ENCODE peak calls at places on chromosomes 13 and 19, in ten cellular contexts. P, M, A, J, K, O, F, E, X and W are unnamed samples.

GRCh38 chr19:17777840-17778620 is 16.9 kb upstream of the B3GNT3 start:
- DNase-seq in P (peak; percentile 10), M (peak; percentile 69), A (peak; percentile 54), J (peak; percentile 84), K (peak; percentile 74), O (peak; percentile 93), F (peak; percentile 73), E (peak; percentile 99), X (peak; percentile 42), W (no peak)

GRCh38 chr13:98900442-98900841 is 77.4 kb downstream of the DOCK9 start:
- DNase-seq in P (no peak), M (no peak), A (no peak), J (no peak), K (no peak), O (no peak), F (no peak), E (no peak), X (no peak), W (no peak)

GRCh38 chr13:98473135-98473791 is 103.6 kb downstream of the STK24 start:
- DNase-seq in P (no peak), M (no peak), A (peak; percentile 39), J (no peak), K (no peak), O (no peak), F (no peak), E (no peak), X (no peak), W (no peak)

GRCh38 chr13:80473695-80474094 is 132.8 kb upstream of the SPRY2 start:
- DNase-seq in P (peak; percentile 18), M (peak; percentile 7), A (no peak), J (no peak), K (no peak), O (no peak), F (no peak), E (no peak), X (no peak), W (no peak)

GRCh38 chr19:1907563-1908363 is 2.6 kb downstream of the ADAT3 start:
- DNase-seq in P (no peak), M (peak; percentile 32), A (no peak), J (no peak), K (peak; percentile 78), O (no peak), F (peak; percentile 51), E (peak; percentile 51), X (no peak), W (no peak)

GRCh38 chr13:33455291-33455690 is 169.7 kb upstream of the STARD13 start:
- DNase-seq in P (no peak), M (no peak), A (no peak), J (no peak), K (no peak), O (no peak), F (no peak), E (no peak), X (no peak), W (no peak)

GRCh38 chr19:50252111-50252886 is 48.9 kb downstream of the MYH14 start:
- DNase-seq in P (no peak), M (peak; percentile 30), A (no peak), J (peak; percentile 27), K (no peak), O (peak; percentile 87), F (no peak), E (peak; percentile 90), X (no peak), W (no peak)

GRCh38 chr13:79389031-79389430 is 17.0 kb downstream of the RBM26 start:
- DNase-seq in P (no peak), M (no peak), A (no peak), J (no peak), K (no peak), O (no peak), F (no peak), E (no peak), X (no peak), W (no peak)

GRCh38 chr13:20160346-20161274 is at the start of gene GJA3:
- DNase-seq in P (peak; percentile 39), M (peak; percentile 79), A (peak; percentile 66), J (peak; percentile 84), K (no peak), O (peak; percentile 81), F (no peak), E (peak; percentile 85), X (peak; percentile 86), W (peak; percentile 37)

GRCh38 chr13:45873491-45874360 is 22.2 kb upstream of the SIAH3 start:
- DNase-seq in P (no peak), M (peak; percentile 48), A (no peak), J (peak; percentile 33), K (no peak), O (no peak), F (no peak), E (peak; percentile 56), X (no peak), W (no peak)

GRCh38 chr19:44848805-44849457 is 2.8 kb downstream of the NECTIN2 start:
- DNase-seq in P (no peak), M (peak; percentile 25), A (peak; percentile 35), J (peak; percentile 67), K (no peak), O (no peak), F (no peak), E (peak; percentile 80), X (peak; percentile 26), W (no peak)

DNA sequence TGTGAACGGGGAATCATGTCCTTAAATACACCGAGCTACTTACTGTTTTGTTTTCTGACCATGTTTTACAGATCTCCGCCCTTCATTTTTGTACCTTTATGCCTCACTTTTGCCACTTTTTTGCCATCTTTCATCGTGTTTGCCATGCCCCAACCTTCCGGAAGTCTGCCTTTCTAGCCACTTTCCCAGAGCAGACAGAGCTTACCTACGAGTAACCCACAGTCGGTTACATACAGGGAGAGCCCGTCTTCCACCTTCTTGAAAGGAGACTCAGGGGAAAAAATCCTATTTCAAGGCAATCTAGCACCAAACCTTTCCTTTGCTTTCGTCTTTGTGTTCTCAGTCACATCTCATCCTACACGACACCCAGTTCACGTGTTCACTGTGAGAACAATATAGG is 26.1 kb downstream of the RFPL4AL1 start:
- DNase-seq in P (no peak), M (no peak), A (no peak), J (no peak), K (no peak), O (no peak), F (no peak), E (no peak), X (no peak), W (no peak)
- H3K9me3 ChIP-seq in P (peaks cover 17% of the 10 kb centered on the region), M (peaks cover 3% of the 10 kb centered on the region), A (no peaks in the 10 kb centered on the region), J (peaks cover 23% of the 10 kb centered on the region), K (no peaks in the 10 kb centered on the region), O (no peaks in the 10 kb centered on the region), F (no peaks in the 10 kb centered on the region), E (peaks cover 57% of the 10 kb centered on the region), X (no peaks in the 10 kb centered on the region), W (no peaks in the 10 kb centered on the region)

GRCh38 chr19:3356805-3357204 is 9.6 kb upstream of the NFIC start:
- DNase-seq in P (no peak), M (peak; percentile 16), A (no peak), J (no peak), K (no peak), O (no peak), F (no peak), E (no peak), X (no peak), W (no peak)

GRCh38 chr19:3357362-3357730 is 9.0 kb upstream of the NFIC start:
- DNase-seq in P (no peak), M (no peak), A (no peak), J (no peak), K (no peak), O (no peak), F (no peak), E (no peak), X (no peak), W (no peak)

GRCh38 chr19:3358392-3358918 is 7.9 kb upstream of the NFIC start:
- DNase-seq in P (no peak), M (no peak), A (no peak), J (peak; percentile 39), K (peak; percentile 67), O (no peak), F (no peak), E (no peak), X (no peak), W (peak; percentile 24)

GRCh38 chr19:3358919-3359849 is 7.2 kb upstream of the NFIC start:
- DNase-seq in P (peak; percentile 51), M (peak; percentile 76), A (peak; percentile 80), J (peak; percentile 60), K (peak; percentile 90), O (peak; percentile 69), F (peak; percentile 86), E (no peak), X (peak; percentile 60), W (peak; percentile 70)

GRCh38 chr19:3357731-3358391 is 8.5 kb upstream of the NFIC start:
- DNase-seq in P (no peak), M (peak; percentile 45), A (no peak), J (peak; percentile 68), K (no peak), O (no peak), F (no peak), E (peak; percentile 78), X (no peak), W (no peak)
- H3K9me3 ChIP-seq in P (peaks cover 4% of the 10 kb centered on the region), M (no peaks in the 10 kb centered on the region), A (no peaks in the 10 kb centered on the region), J (no peaks in the 10 kb centered on the region), K (no peaks in the 10 kb centered on the region), O (no peaks in the 10 kb centered on the region), F (peaks cover 4% of the 10 kb centered on the region), E (no peaks in the 10 kb centered on the region), X (no peaks in the 10 kb centered on the region), W (no peaks in the 10 kb centered on the region)

GRCh38 chr19:51749979-51750378 is 1.7 kb downstream of the FPR1 start:
- DNase-seq in P (no peak), M (peak; percentile 64), A (no peak), J (no peak), K (no peak), O (no peak), F (no peak), E (no peak), X (no peak), W (no peak)
- H3K9me3 ChIP-seq in P (peaks cover 4% of the 10 kb centered on the region), M (no peaks in the 10 kb centered on the region), A (no peaks in the 10 kb centered on the region), J (no peaks in the 10 kb centered on the region), K (no peaks in the 10 kb centered on the region), O (no peaks in the 10 kb centered on the region), F (no peaks in the 10 kb centered on the region), E (no peaks in the 10 kb centered on the region), X (no peaks in the 10 kb centered on the region), W (no peaks in the 10 kb centered on the region)

DNA sequence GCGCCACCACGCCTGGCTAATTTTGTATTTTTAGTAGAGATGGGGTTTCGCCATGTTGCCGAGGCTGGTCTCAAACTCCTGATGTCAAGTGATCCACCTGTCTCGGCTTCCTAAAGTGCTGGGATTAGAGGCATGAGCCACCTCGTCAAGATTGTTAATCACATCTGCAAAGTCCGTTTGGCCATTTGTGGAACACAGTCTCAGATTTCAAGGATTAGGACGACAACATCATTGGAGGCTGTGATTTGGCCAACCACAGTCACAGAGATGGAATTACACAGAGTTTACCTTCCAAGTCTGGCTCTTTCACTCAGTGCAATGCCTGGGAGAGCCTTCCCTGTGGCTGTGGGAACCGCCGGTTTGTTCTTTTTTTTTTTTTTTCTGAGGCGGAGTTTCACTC is 17.8 kb downstream of the SULT2B1 start:
- DNase-seq in P (peak; percentile 56), M (peak; percentile 44), A (no peak), J (peak; percentile 56), K (no peak), O (no peak), F (no peak), E (no peak), X (no peak), W (no peak)
- H3K9me3 ChIP-seq in P (no peaks in the 10 kb centered on the region), M (no peaks in the 10 kb centered on the region), A (no peaks in the 10 kb centered on the region), J (no peaks in the 10 kb centered on the region), K (no peaks in the 10 kb centered on the region), O (no peaks in the 10 kb centered on the region), F (no peaks in the 10 kb centered on the region), E (no peaks in the 10 kb centered on the region), X (no peaks in the 10 kb centered on the region), W (no peaks in the 10 kb centered on the region)

GRCh38 chr19:19835560-19836038 is 14.0 kb upstream of the ZNF506 start:
- DNase-seq in P (no peak), M (no peak), A (no peak), J (no peak), K (no peak), O (no peak), F (no peak), E (no peak), X (no peak), W (no peak)
- H3K9me3 ChIP-seq in P (peaks cover 39% of the 10 kb centered on the region), M (peaks cover 12% of the 10 kb centered on the region), A (peaks cover 57% of the 10 kb centered on the region), J (peaks cover 39% of the 10 kb centered on the region), K (no peaks in the 10 kb centered on the region), O (peaks cover 21% of the 10 kb centered on the region), F (peaks cover 71% of the 10 kb centered on the region), E (peaks cover 71% of the 10 kb centered on the region), X (no peaks in the 10 kb centered on the region), W (peaks cover 22% of the 10 kb centered on the region)